ENCODE peak calls at places on chromosomes 2 and 18, in six cellular contexts. M, J, L, G, Y and A are unnamed samples.

GRCh38 chr18:68676913-68677312 is 38.0 kb downstream of the TMX3 start:
- DNase-seq in M (no peak), J (no peak), L (no peak), G (peak; percentile 35), Y (no peak), A (no peak)

GRCh38 chr18:23038712-23039111 is 96.6 kb upstream of the CABLES1 start:
- DNase-seq in M (no peak), J (no peak), L (peak; percentile 79), G (no peak), Y (no peak), A (no peak)

GRCh38 chr18:59918320-59918755 is 18.5 kb downstream of the PMAIP1 start:
- DNase-seq in M (no peak), J (peak; percentile 71), L (no peak), G (peak; percentile 78), Y (peak; percentile 40), A (peak; percentile 13)

GRCh38 chr2:138122891-138123290 is 158.6 kb downstream of the HNMT start:
- DNase-seq in M (no peak), J (no peak), L (no peak), G (no peak), Y (no peak), A (no peak)

GRCh38 chr18:49654347-49654746 is 92.5 kb downstream of the LIPG start:
- DNase-seq in M (no peak), J (no peak), L (no peak), G (no peak), Y (no peak), A (no peak)

GRCh38 chr2:108583903-108584520 is 49.7 kb downstream of the LIMS1 start:
- DNase-seq in M (peak; percentile 55), J (no peak), L (peak; percentile 50), G (peak; percentile 73), Y (peak; percentile 61), A (peak; percentile 55)

GRCh38 chr2:77508511-77508910 is 13.7 kb downstream of the LRRTM4 start:
- DNase-seq in M (no peak), J (no peak), L (no peak), G (no peak), Y (no peak), A (no peak)

GRCh38 chr2:88057437-88057844 is 1.9 kb upstream of the KRCC1 start:
- DNase-seq in M (no peak), J (no peak), L (no peak), G (peak; percentile 16), Y (no peak), A (no peak)

GRCh38 chr18:70422061-70422965 is 133.5 kb downstream of the SOCS6 start:
- DNase-seq in M (no peak), J (peak; percentile 87), L (peak; percentile 92), G (peak; percentile 95), Y (no peak), A (peak; percentile 0)

GRCh38 chr18:1917141-1917540 is 654.2 kb downstream of the METTL4 start:
- DNase-seq in M (no peak), J (no peak), L (no peak), G (no peak), Y (no peak), A (no peak)

GRCh38 chr2:33426666-33427231 is 49.7 kb upstream of the RASGRP3 start:
- DNase-seq in M (no peak), J (no peak), L (no peak), G (no peak), Y (no peak), A (peak; percentile 5)

GRCh38 chr2:127681288-127681771 is 6.0 kb upstream of the LIMS2 start:
- DNase-seq in M (no peak), J (no peak), L (no peak), G (no peak), Y (peak; percentile 63), A (no peak)

GRCh38 chr2:71669628-71670429 is 216.5 kb downstream of the DYSF start:
- DNase-seq in M (no peak), J (no peak), L (no peak), G (no peak), Y (peak; percentile 11), A (no peak)

GRCh38 chr2:240586919-240587800 is 626 bp downstream of the CAPN10 start:
- DNase-seq in M (no peak), J (peak; percentile 74), L (no peak), G (no peak), Y (peak; percentile 46), A (peak; percentile 58)

GRCh38 chr2:55441280-55441892 is 21.7 kb upstream of the CCDC88A start:
- DNase-seq in M (no peak), J (no peak), L (no peak), G (no peak), Y (no peak), A (no peak)

GRCh38 chr2:197145471-197146056 is 165.0 kb downstream of the ANKRD44 start:
- DNase-seq in M (no peak), J (no peak), L (no peak), G (peak; percentile 99), Y (no peak), A (no peak)

GRCh38 chr2:179900655-179901054 is 39.2 kb upstream of the ZNF385B start:
- DNase-seq in M (no peak), J (no peak), L (no peak), G (no peak), Y (no peak), A (no peak)

GRCh38 chr18:58631301-58631700 is 2.4 kb upstream of the ALPK2 start:
- DNase-seq in M (no peak), J (no peak), L (no peak), G (no peak), Y (no peak), A (no peak)

GRCh38 chr2:19609266-19609665 is 250.8 kb upstream of the OSR1 start:
- DNase-seq in M (no peak), J (no peak), L (no peak), G (no peak), Y (no peak), A (no peak)

GRCh38 chr2:47300609-47301276 is 102.2 kb upstream of the MSH2 start:
- DNase-seq in M (no peak), J (no peak), L (no peak), G (peak; percentile 91), Y (no peak), A (no peak)

GRCh38 chr2:150100834-150101233 is 386.6 kb downstream of the RND3 start:
- DNase-seq in M (no peak), J (no peak), L (no peak), G (no peak), Y (no peak), A (no peak)